ENCODE peak calls at places on chromosomes 1 and 21, in nine cellular contexts. C is activated CD8-positive, alpha-beta memory T cell treated with anti-CD3 and anti-CD28 coated beads, Interleukin-2, amount 10 ng/mL, durations not matched to agents 7 days and 5 days; V is RWPE2; S is stimulated activated naive CD8-positive, alpha-beta T cell treated with anti-CD3 and anti-CD28 coated beads, Interleukin-15, Interleukin-2, amounts not matched to agents 100 U/mL and 50 U/mL, for 24 hours; H is GM12878; J is T-helper 17 cell; B is central memory CD8-positive, alpha-beta T cell; O is pancreas; K is activated CD8-positive, alpha-beta T cell treated with anti-CD3 and anti-CD28 coated beads for 36 hours. F is an unnamed sample.

GRCh38 chr1:74237035-74237434 is 1.8 kb downstream of the TNNI3K start:
- ATAC-seq in C (no peak), V (no peak), S (no peak), H (no peak), J (no peak), B (no peak), O (no peak), K (no peak), F (no peak)

GRCh38 chr21:31604591-31605190 is 54.8 kb upstream of the SOD1 start:
- ATAC-seq in C (peak), V (peak), S (peak), H (peak), J (peak), B (no peak), O (peak), K (peak), F (peak)

GRCh38 chr1:12438349-12438924 is 179.6 kb downstream of the DHRS3 start:
- ATAC-seq in C (peak), V (peak), S (peak), H (peak), J (peak), B (peak), O (no peak), K (peak), F (peak)

GRCh38 chr1:174007846-174008245 is 14.3 kb downstream of the RC3H1 start:
- ATAC-seq in C (no peak), V (no peak), S (no peak), H (no peak), J (no peak), B (no peak), O (no peak), K (no peak), F (no peak)

GRCh38 chr1:85573348-85573747 is 7.2 kb upstream of the CCN1 start:
- ATAC-seq in C (no peak), V (peak), S (no peak), H (no peak), J (no peak), B (no peak), O (no peak), K (no peak), F (no peak)

GRCh38 chr1:165369255-165369848 is 12.8 kb upstream of the LMX1A start:
- ATAC-seq in C (peak), V (no peak), S (peak), H (peak), J (peak), B (no peak), O (peak), K (peak), F (no peak)

GRCh38 chr1:119364640-119365039 is 3.9 kb upstream of the HAO2 start:
- ATAC-seq in C (no peak), V (peak), S (no peak), H (no peak), J (no peak), B (no peak), O (no peak), K (no peak), F (no peak)

GRCh38 chr1:245016700-245017099 is 138.1 kb upstream of the KIF26B start:
- ATAC-seq in C (no peak), V (no peak), S (no peak), H (no peak), J (no peak), B (no peak), O (no peak), K (no peak), F (no peak)

GRCh38 chr1:99652881-99653281 is 7.0 kb downstream of the PALMD start:
- ATAC-seq in C (no peak), V (no peak), S (no peak), H (no peak), J (no peak), B (no peak), O (no peak), K (no peak), F (no peak)

GRCh38 chr1:9079980-9080703 is 10.7 kb upstream of the SLC2A5 start:
- ATAC-seq in C (no peak), V (no peak), S (no peak), H (peak), J (no peak), B (no peak), O (no peak), K (no peak), F (no peak)

GRCh38 chr1:101241485-101242225 is 4.8 kb downstream of the S1PR1 start:
- ATAC-seq in C (no peak), V (no peak), S (no peak), H (peak), J (no peak), B (no peak), O (no peak), K (no peak), F (no peak)

GRCh38 chr1:204348722-204349121 is 11.0 kb downstream of the PLEKHA6 start:
- ATAC-seq in C (no peak), V (no peak), S (no peak), H (peak), J (no peak), B (no peak), O (peak), K (no peak), F (peak)

GRCh38 chr21:45537111-45537745 is 5.0 kb downstream of the SLC19A1 start:
- ATAC-seq in C (no peak), V (no peak), S (no peak), H (no peak), J (no peak), B (no peak), O (no peak), K (no peak), F (no peak)

GRCh38 chr1:94859157-94859556 is 39.0 kb downstream of the SLC44A3 start:
- ATAC-seq in C (no peak), V (no peak), S (no peak), H (no peak), J (no peak), B (no peak), O (no peak), K (no peak), F (no peak)

GRCh38 chr1:222454782-222455181 is 93.1 kb downstream of the HHIPL2 start:
- ATAC-seq in C (peak), V (peak), S (no peak), H (peak), J (peak), B (no peak), O (peak), K (peak), F (peak)

GRCh38 chr1:87451229-87451900 is 122.7 kb downstream of the LMO4 start:
- ATAC-seq in C (no peak), V (no peak), S (peak), H (no peak), J (no peak), B (no peak), O (no peak), K (peak), F (no peak)

GRCh38 chr1:222697858-222698257 is 14.4 kb downstream of the AIDA start:
- ATAC-seq in C (no peak), V (no peak), S (no peak), H (no peak), J (no peak), B (no peak), O (no peak), K (no peak), F (no peak)

GRCh38 chr21:33975548-33976081 is 60.0 kb upstream of the ATP5PO start:
- ATAC-seq in C (peak), V (peak), S (peak), H (peak), J (peak), B (peak), O (peak), K (peak), F (peak)